ENCODE peak calls at places on chromosomes 16 and 17, in six cellular contexts. One of them, this sample, is unnamed.

GRCh38 chr17:41648411-41649195 is 24.2 kb upstream of the KRT17 start:
- DNase-seq in naive thymus-derived CD4-positive, alpha-beta T cell: peak
- DNase-seq in H54: peak
- DNase-seq in C1 segment of cervical spinal cord: no peak
- DNase-seq in stimulated activated CD4-positive, alpha-beta T cell treated with anti-CD3 and anti-CD28 coated beads, Interleukin-15, amount 100 ng/mL, for 1 hour: peak
- DNase-seq in stimulated activated naive CD4-positive, alpha-beta T cell: peak
- DNase-seq in this sample: peak

GRCh38 chr17:48522990-48523389 is 7.8 kb downstream of the HOXB1 start:
- DNase-seq in C1 segment of cervical spinal cord: no peak
- DNase-seq in naive thymus-derived CD4-positive, alpha-beta T cell: no peak
- DNase-seq in H54: no peak
- DNase-seq in stimulated activated CD4-positive, alpha-beta T cell treated with anti-CD3 and anti-CD28 coated beads, Interleukin-15, amount 100 ng/mL, for 1 hour: no peak
- DNase-seq in stimulated activated naive CD4-positive, alpha-beta T cell: no peak
- DNase-seq in this sample: no peak

GRCh38 chr16:23965137-23965733 is 129.5 kb downstream of the PRKCB start:
- DNase-seq in C1 segment of cervical spinal cord: no peak
- DNase-seq in H54: no peak
- DNase-seq in naive thymus-derived CD4-positive, alpha-beta T cell: no peak
- DNase-seq in stimulated activated CD4-positive, alpha-beta T cell treated with anti-CD3 and anti-CD28 coated beads, Interleukin-15, amount 100 ng/mL, for 1 hour: no peak
- DNase-seq in stimulated activated naive CD4-positive, alpha-beta T cell: no peak
- DNase-seq in this sample: no peak

GRCh38 chr17:50681260-50682200 is 26.2 kb downstream of the ANKRD40 start:
- DNase-seq in stimulated activated CD4-positive, alpha-beta T cell treated with anti-CD3 and anti-CD28 coated beads, Interleukin-15, amount 100 ng/mL, for 1 hour: no peak
- DNase-seq in H54: no peak
- DNase-seq in naive thymus-derived CD4-positive, alpha-beta T cell: no peak
- DNase-seq in C1 segment of cervical spinal cord: no peak
- DNase-seq in stimulated activated naive CD4-positive, alpha-beta T cell: no peak
- DNase-seq in this sample: peak

GRCh38 chr16:66515543-66516171 is 34.3 kb downstream of the TK2 start:
- DNase-seq in C1 segment of cervical spinal cord: no peak
- DNase-seq in H54: no peak
- DNase-seq in naive thymus-derived CD4-positive, alpha-beta T cell: no peak
- DNase-seq in stimulated activated naive CD4-positive, alpha-beta T cell: no peak
- DNase-seq in stimulated activated CD4-positive, alpha-beta T cell treated with anti-CD3 and anti-CD28 coated beads, Interleukin-15, amount 100 ng/mL, for 1 hour: no peak
- DNase-seq in this sample: no peak

GRCh38 chr16:49854227-49855203 is 1.4 kb downstream of the ZNF423 start:
- DNase-seq in C1 segment of cervical spinal cord: no peak
- DNase-seq in naive thymus-derived CD4-positive, alpha-beta T cell: no peak
- DNase-seq in H54: no peak
- DNase-seq in stimulated activated CD4-positive, alpha-beta T cell treated with anti-CD3 and anti-CD28 coated beads, Interleukin-15, amount 100 ng/mL, for 1 hour: no peak
- DNase-seq in stimulated activated naive CD4-positive, alpha-beta T cell: peak
- DNase-seq in this sample: no peak

GRCh38 chr17:33647976-33648375 is 354.9 kb upstream of the ASIC2 start:
- DNase-seq in C1 segment of cervical spinal cord: no peak
- DNase-seq in naive thymus-derived CD4-positive, alpha-beta T cell: no peak
- DNase-seq in H54: no peak
- DNase-seq in stimulated activated CD4-positive, alpha-beta T cell treated with anti-CD3 and anti-CD28 coated beads, Interleukin-15, amount 100 ng/mL, for 1 hour: no peak
- DNase-seq in stimulated activated naive CD4-positive, alpha-beta T cell: no peak
- DNase-seq in this sample: no peak

GRCh38 chr16:51392651-51393187 is 241.6 kb upstream of the SALL1 start:
- DNase-seq in naive thymus-derived CD4-positive, alpha-beta T cell: no peak
- DNase-seq in H54: no peak
- DNase-seq in stimulated activated CD4-positive, alpha-beta T cell treated with anti-CD3 and anti-CD28 coated beads, Interleukin-15, amount 100 ng/mL, for 1 hour: no peak
- DNase-seq in stimulated activated naive CD4-positive, alpha-beta T cell: no peak
- DNase-seq in C1 segment of cervical spinal cord: no peak
- DNase-seq in this sample: no peak

GRCh38 chr17:75386430-75386829 is 19.0 kb downstream of the GRB2 start:
- DNase-seq in H54: no peak
- DNase-seq in C1 segment of cervical spinal cord: no peak
- DNase-seq in naive thymus-derived CD4-positive, alpha-beta T cell: no peak
- DNase-seq in stimulated activated naive CD4-positive, alpha-beta T cell: no peak
- DNase-seq in stimulated activated CD4-positive, alpha-beta T cell treated with anti-CD3 and anti-CD28 coated beads, Interleukin-15, amount 100 ng/mL, for 1 hour: no peak
- DNase-seq in this sample: no peak

GRCh38 chr16:23642246-23642774 is 1.0 kb downstream of the DCTN5 start:
- DNase-seq in naive thymus-derived CD4-positive, alpha-beta T cell: no peak
- DNase-seq in stimulated activated naive CD4-positive, alpha-beta T cell: no peak
- DNase-seq in H54: no peak
- DNase-seq in stimulated activated CD4-positive, alpha-beta T cell treated with anti-CD3 and anti-CD28 coated beads, Interleukin-15, amount 100 ng/mL, for 1 hour: no peak
- DNase-seq in C1 segment of cervical spinal cord: no peak
- DNase-seq in this sample: no peak

GRCh38 chr17:62966426-62967110 is 533 bp downstream of the TANC2 start:
- DNase-seq in stimulated activated CD4-positive, alpha-beta T cell treated with anti-CD3 and anti-CD28 coated beads, Interleukin-15, amount 100 ng/mL, for 1 hour: peak
- DNase-seq in stimulated activated naive CD4-positive, alpha-beta T cell: no peak
- DNase-seq in C1 segment of cervical spinal cord: no peak
- DNase-seq in naive thymus-derived CD4-positive, alpha-beta T cell: no peak
- DNase-seq in H54: peak
- DNase-seq in this sample: peak

GRCh38 chr17:19724501-19725420 is 8.4 kb upstream of the SLC47A2 start:
- DNase-seq in naive thymus-derived CD4-positive, alpha-beta T cell: peak
- DNase-seq in H54: no peak
- DNase-seq in stimulated activated CD4-positive, alpha-beta T cell treated with anti-CD3 and anti-CD28 coated beads, Interleukin-15, amount 100 ng/mL, for 1 hour: peak
- DNase-seq in C1 segment of cervical spinal cord: no peak
- DNase-seq in stimulated activated naive CD4-positive, alpha-beta T cell: peak
- DNase-seq in this sample: no peak

GRCh38 chr16:81616321-81617020 is 162.6 kb upstream of the PLCG2 start:
- DNase-seq in stimulated activated CD4-positive, alpha-beta T cell treated with anti-CD3 and anti-CD28 coated beads, Interleukin-15, amount 100 ng/mL, for 1 hour: peak
- DNase-seq in naive thymus-derived CD4-positive, alpha-beta T cell: peak
- DNase-seq in C1 segment of cervical spinal cord: no peak
- DNase-seq in stimulated activated naive CD4-positive, alpha-beta T cell: peak
- DNase-seq in H54: no peak
- DNase-seq in this sample: no peak

GRCh38 chr17:44887971-44888955 is 11.0 kb downstream of the EFTUD2 start:
- DNase-seq in stimulated activated naive CD4-positive, alpha-beta T cell: peak
- DNase-seq in H54: no peak
- DNase-seq in C1 segment of cervical spinal cord: no peak
- DNase-seq in stimulated activated CD4-positive, alpha-beta T cell treated with anti-CD3 and anti-CD28 coated beads, Interleukin-15, amount 100 ng/mL, for 1 hour: no peak
- DNase-seq in naive thymus-derived CD4-positive, alpha-beta T cell: peak
- DNase-seq in this sample: no peak

GRCh38 chr16:17416461-17417221 is 54.1 kb downstream of the XYLT1 start:
- DNase-seq in naive thymus-derived CD4-positive, alpha-beta T cell: peak
- DNase-seq in H54: no peak
- DNase-seq in C1 segment of cervical spinal cord: no peak
- DNase-seq in stimulated activated naive CD4-positive, alpha-beta T cell: peak
- DNase-seq in stimulated activated CD4-positive, alpha-beta T cell treated with anti-CD3 and anti-CD28 coated beads, Interleukin-15, amount 100 ng/mL, for 1 hour: peak
- DNase-seq in this sample: no peak

GRCh38 chr17:27009087-27009486 is 284.8 kb upstream of the WSB1 start:
- DNase-seq in stimulated activated naive CD4-positive, alpha-beta T cell: no peak
- DNase-seq in H54: no peak
- DNase-seq in C1 segment of cervical spinal cord: no peak
- DNase-seq in stimulated activated CD4-positive, alpha-beta T cell treated with anti-CD3 and anti-CD28 coated beads, Interleukin-15, amount 100 ng/mL, for 1 hour: no peak
- DNase-seq in naive thymus-derived CD4-positive, alpha-beta T cell: no peak
- DNase-seq in this sample: no peak

GRCh38 chr16:89371386-89371785 is 119.0 kb downstream of the ANKRD11 start:
- DNase-seq in stimulated activated naive CD4-positive, alpha-beta T cell: no peak
- DNase-seq in C1 segment of cervical spinal cord: no peak
- DNase-seq in stimulated activated CD4-positive, alpha-beta T cell treated with anti-CD3 and anti-CD28 coated beads, Interleukin-15, amount 100 ng/mL, for 1 hour: no peak
- DNase-seq in naive thymus-derived CD4-positive, alpha-beta T cell: no peak
- DNase-seq in H54: no peak
- DNase-seq in this sample: no peak

GRCh38 chr16:4319454-4319853 is 3.6 kb downstream of the GLIS2 start:
- DNase-seq in C1 segment of cervical spinal cord: no peak
- DNase-seq in naive thymus-derived CD4-positive, alpha-beta T cell: no peak
- DNase-seq in stimulated activated naive CD4-positive, alpha-beta T cell: no peak
- DNase-seq in H54: no peak
- DNase-seq in stimulated activated CD4-positive, alpha-beta T cell treated with anti-CD3 and anti-CD28 coated beads, Interleukin-15, amount 100 ng/mL, for 1 hour: no peak
- DNase-seq in this sample: no peak

GRCh38 chr16:56360117-56361008 is 65.0 kb downstream of the AMFR start:
- DNase-seq in C1 segment of cervical spinal cord: no peak
- DNase-seq in stimulated activated CD4-positive, alpha-beta T cell treated with anti-CD3 and anti-CD28 coated beads, Interleukin-15, amount 100 ng/mL, for 1 hour: no peak
- DNase-seq in H54: no peak
- DNase-seq in naive thymus-derived CD4-positive, alpha-beta T cell: no peak
- DNase-seq in stimulated activated naive CD4-positive, alpha-beta T cell: no peak
- DNase-seq in this sample: no peak

GRCh38 chr17:56424543-56425044 is 168.9 kb upstream of the NOG start:
- DNase-seq in H54: no peak
- DNase-seq in naive thymus-derived CD4-positive, alpha-beta T cell: no peak
- DNase-seq in stimulated activated naive CD4-positive, alpha-beta T cell: no peak
- DNase-seq in C1 segment of cervical spinal cord: no peak
- DNase-seq in stimulated activated CD4-positive, alpha-beta T cell treated with anti-CD3 and anti-CD28 coated beads, Interleukin-15, amount 100 ng/mL, for 1 hour: no peak
- DNase-seq in this sample: no peak

GRCh38 chr17:253091-253846 is 71.8 kb upstream of the DOC2B start:
- DNase-seq in C1 segment of cervical spinal cord: no peak
- DNase-seq in naive thymus-derived CD4-positive, alpha-beta T cell: no peak
- DNase-seq in H54: no peak
- DNase-seq in stimulated activated CD4-positive, alpha-beta T cell treated with anti-CD3 and anti-CD28 coated beads, Interleukin-15, amount 100 ng/mL, for 1 hour: no peak
- DNase-seq in stimulated activated naive CD4-positive, alpha-beta T cell: no peak
- DNase-seq in this sample: peak

GRCh38 chr16:52537463-52537862 is 9.5 kb downstream of the TOX3 start:
- DNase-seq in stimulated activated naive CD4-positive, alpha-beta T cell: no peak
- DNase-seq in stimulated activated CD4-positive, alpha-beta T cell treated with anti-CD3 and anti-CD28 coated beads, Interleukin-15, amount 100 ng/mL, for 1 hour: no peak
- DNase-seq in C1 segment of cervical spinal cord: no peak
- DNase-seq in H54: no peak
- DNase-seq in naive thymus-derived CD4-positive, alpha-beta T cell: no peak
- DNase-seq in this sample: no peak

GRCh38 chr17:40349477-40350409 is 14.8 kb downstream of the GJD3 start:
- DNase-seq in stimulated activated naive CD4-positive, alpha-beta T cell: no peak
- DNase-seq in naive thymus-derived CD4-positive, alpha-beta T cell: no peak
- DNase-seq in C1 segment of cervical spinal cord: no peak
- DNase-seq in H54: no peak
- DNase-seq in stimulated activated CD4-positive, alpha-beta T cell treated with anti-CD3 and anti-CD28 coated beads, Interleukin-15, amount 100 ng/mL, for 1 hour: no peak
- DNase-seq in this sample: no peak

GRCh38 chr16:56688762-56689161 is 6.5 kb downstream of the MT1X start:
- DNase-seq in naive thymus-derived CD4-positive, alpha-beta T cell: no peak
- DNase-seq in H54: no peak
- DNase-seq in C1 segment of cervical spinal cord: no peak
- DNase-seq in stimulated activated naive CD4-positive, alpha-beta T cell: no peak
- DNase-seq in stimulated activated CD4-positive, alpha-beta T cell treated with anti-CD3 and anti-CD28 coated beads, Interleukin-15, amount 100 ng/mL, for 1 hour: no peak
- DNase-seq in this sample: no peak

GRCh38 chr17:8060274-8060673 is 21.4 kb downstream of the ALOX15B start:
- DNase-seq in stimulated activated CD4-positive, alpha-beta T cell treated with anti-CD3 and anti-CD28 coated beads, Interleukin-15, amount 100 ng/mL, for 1 hour: no peak
- DNase-seq in stimulated activated naive CD4-positive, alpha-beta T cell: peak
- DNase-seq in C1 segment of cervical spinal cord: no peak
- DNase-seq in naive thymus-derived CD4-positive, alpha-beta T cell: peak
- DNase-seq in H54: no peak
- DNase-seq in this sample: no peak

GRCh38 chr16:74186589-74186988 is 110.0 kb upstream of the PSMD7 start:
- DNase-seq in H54: no peak
- DNase-seq in C1 segment of cervical spinal cord: no peak
- DNase-seq in stimulated activated naive CD4-positive, alpha-beta T cell: no peak
- DNase-seq in stimulated activated CD4-positive, alpha-beta T cell treated with anti-CD3 and anti-CD28 coated beads, Interleukin-15, amount 100 ng/mL, for 1 hour: no peak
- DNase-seq in naive thymus-derived CD4-positive, alpha-beta T cell: no peak
- DNase-seq in this sample: no peak

GRCh38 chr16:24508614-24509013 is 30.8 kb upstream of the RBBP6 start:
- DNase-seq in naive thymus-derived CD4-positive, alpha-beta T cell: no peak
- DNase-seq in stimulated activated naive CD4-positive, alpha-beta T cell: no peak
- DNase-seq in H54: peak
- DNase-seq in stimulated activated CD4-positive, alpha-beta T cell treated with anti-CD3 and anti-CD28 coated beads, Interleukin-15, amount 100 ng/mL, for 1 hour: no peak
- DNase-seq in C1 segment of cervical spinal cord: no peak
- DNase-seq in this sample: no peak

GRCh38 chr16:13351651-13352217 is 450.3 kb downstream of the SHISA9 start:
- DNase-seq in naive thymus-derived CD4-positive, alpha-beta T cell: no peak
- DNase-seq in stimulated activated naive CD4-positive, alpha-beta T cell: no peak
- DNase-seq in C1 segment of cervical spinal cord: no peak
- DNase-seq in H54: no peak
- DNase-seq in stimulated activated CD4-positive, alpha-beta T cell treated with anti-CD3 and anti-CD28 coated beads, Interleukin-15, amount 100 ng/mL, for 1 hour: no peak
- DNase-seq in this sample: no peak

GRCh38 chr17:51948128-51948527 is 210.4 kb downstream of the CA10 start:
- DNase-seq in stimulated activated naive CD4-positive, alpha-beta T cell: no peak
- DNase-seq in naive thymus-derived CD4-positive, alpha-beta T cell: no peak
- DNase-seq in stimulated activated CD4-positive, alpha-beta T cell treated with anti-CD3 and anti-CD28 coated beads, Interleukin-15, amount 100 ng/mL, for 1 hour: no peak
- DNase-seq in H54: peak
- DNase-seq in C1 segment of cervical spinal cord: no peak
- DNase-seq in this sample: no peak

GRCh38 chr16:72938426-72939164 is 109.3 kb downstream of the ZFHX3 start:
- DNase-seq in H54: peak
- DNase-seq in stimulated activated naive CD4-positive, alpha-beta T cell: no peak
- DNase-seq in stimulated activated CD4-positive, alpha-beta T cell treated with anti-CD3 and anti-CD28 coated beads, Interleukin-15, amount 100 ng/mL, for 1 hour: no peak
- DNase-seq in naive thymus-derived CD4-positive, alpha-beta T cell: no peak
- DNase-seq in C1 segment of cervical spinal cord: no peak
- DNase-seq in this sample: no peak

GRCh38 chr17:82108999-82109480 is 11.0 kb upstream of the FASN start:
- DNase-seq in stimulated activated CD4-positive, alpha-beta T cell treated with anti-CD3 and anti-CD28 coated beads, Interleukin-15, amount 100 ng/mL, for 1 hour: no peak
- DNase-seq in naive thymus-derived CD4-positive, alpha-beta T cell: no peak
- DNase-seq in C1 segment of cervical spinal cord: no peak
- DNase-seq in H54: no peak
- DNase-seq in stimulated activated naive CD4-positive, alpha-beta T cell: no peak
- DNase-seq in this sample: no peak

GRCh38 chr17:28689011-28689410 is 22.7 kb downstream of the PROCA1 start:
- DNase-seq in stimulated activated CD4-positive, alpha-beta T cell treated with anti-CD3 and anti-CD28 coated beads, Interleukin-15, amount 100 ng/mL, for 1 hour: no peak
- DNase-seq in H54: no peak
- DNase-seq in naive thymus-derived CD4-positive, alpha-beta T cell: no peak
- DNase-seq in C1 segment of cervical spinal cord: no peak
- DNase-seq in stimulated activated naive CD4-positive, alpha-beta T cell: no peak
- DNase-seq in this sample: no peak

GRCh38 chr17:82358467-82359350 is at the start of gene TEX19:
- DNase-seq in H54: no peak
- DNase-seq in stimulated activated naive CD4-positive, alpha-beta T cell: no peak
- DNase-seq in stimulated activated CD4-positive, alpha-beta T cell treated with anti-CD3 and anti-CD28 coated beads, Interleukin-15, amount 100 ng/mL, for 1 hour: no peak
- DNase-seq in C1 segment of cervical spinal cord: no peak
- DNase-seq in naive thymus-derived CD4-positive, alpha-beta T cell: no peak
- DNase-seq in this sample: no peak

GRCh38 chr17:10292057-10292931 is 80.5 kb downstream of the MYH13 start:
- DNase-seq in stimulated activated CD4-positive, alpha-beta T cell treated with anti-CD3 and anti-CD28 coated beads, Interleukin-15, amount 100 ng/mL, for 1 hour: no peak
- DNase-seq in stimulated activated naive CD4-positive, alpha-beta T cell: no peak
- DNase-seq in naive thymus-derived CD4-positive, alpha-beta T cell: no peak
- DNase-seq in H54: no peak
- DNase-seq in C1 segment of cervical spinal cord: no peak
- DNase-seq in this sample: no peak

GRCh38 chr17:59002848-59003247 is 103.8 kb downstream of the TRIM37 start:
- DNase-seq in stimulated activated CD4-positive, alpha-beta T cell treated with anti-CD3 and anti-CD28 coated beads, Interleukin-15, amount 100 ng/mL, for 1 hour: no peak
- DNase-seq in stimulated activated naive CD4-positive, alpha-beta T cell: no peak
- DNase-seq in H54: no peak
- DNase-seq in naive thymus-derived CD4-positive, alpha-beta T cell: no peak
- DNase-seq in C1 segment of cervical spinal cord: no peak
- DNase-seq in this sample: no peak

GRCh38 chr17:51904379-51904778 is 254.1 kb downstream of the CA10 start:
- DNase-seq in stimulated activated CD4-positive, alpha-beta T cell treated with anti-CD3 and anti-CD28 coated beads, Interleukin-15, amount 100 ng/mL, for 1 hour: no peak
- DNase-seq in C1 segment of cervical spinal cord: no peak
- DNase-seq in naive thymus-derived CD4-positive, alpha-beta T cell: no peak
- DNase-seq in H54: no peak
- DNase-seq in stimulated activated naive CD4-positive, alpha-beta T cell: no peak
- DNase-seq in this sample: no peak

This sample was measured in mesothelial cell of epicardium.